ENCODE peak calls at places on chromosomes 16 and 17, in four cellular contexts. W, J, H and G are unnamed samples.

GRCh38 chr17:78435330-78436005 is 57.0 kb downstream of the PGS1 start:
- DNase-seq in W (no peak), J (no peak), H (no peak), G (no peak)

GRCh38 chr17:49715221-49715620 is 7.5 kb upstream of the SLC35B1 start:
- DNase-seq in W (no peak), J (no peak), H (no peak), G (no peak)

GRCh38 chr17:77217136-77217535 is 76.4 kb downstream of the SEC14L1 start:
- DNase-seq in W (no peak), J (no peak), H (no peak), G (no peak)

GRCh38 chr17:10126554-10127493 is 71.6 kb downstream of the GAS7 start:
- DNase-seq in W (peak), J (no peak), H (peak), G (no peak)

GRCh38 chr17:75487351-75488070 is 27.8 kb downstream of the CASKIN2 start:
- DNase-seq in W (no peak), J (no peak), H (no peak), G (no peak)

GRCh38 chr17:9230861-9231260 is 209.6 kb downstream of the NTN1 start:
- DNase-seq in W (no peak), J (no peak), H (no peak), G (no peak)

GRCh38 chr16:265002-265529 is 10.7 kb downstream of the RGS11 start:
- DNase-seq in W (no peak), J (no peak), H (no peak), G (no peak)

GRCh38 chr17:68460715-68461114 is 3.4 kb upstream of the WIPI1 start:
- DNase-seq in W (no peak), J (no peak), H (no peak), G (no peak)

GRCh38 chr17:20063665-20064648 is 54.8 kb downstream of the SPECC1 start:
- DNase-seq in W (peak), J (peak), H (peak), G (no peak)

GRCh38 chr17:45129940-45130639 is 2.2 kb downstream of the PLCD3 start:
- DNase-seq in W (peak), J (no peak), H (no peak), G (no peak)

GRCh38 chr17:41653421-41654133 is 29.2 kb upstream of the KRT17 start:
- DNase-seq in W (no peak), J (no peak), H (no peak), G (no peak)

GRCh38 chr16:57194512-57194911 is 8.4 kb downstream of the RSPRY1 start:
- DNase-seq in W (peak), J (peak), H (peak), G (no peak)

GRCh38 chr16:2280461-2280860 is 12.5 kb upstream of the RNPS1 start:
- DNase-seq in W (no peak), J (no peak), H (no peak), G (no peak)

GRCh38 chr17:28372203-28372944 is 880 bp downstream of the SARM1 start:
- DNase-seq in W (peak), J (no peak), H (peak), G (no peak)

GRCh38 chr16:84714028-84714427 is 14.2 kb downstream of the USP10 start:
- DNase-seq in W (no peak), J (no peak), H (no peak), G (no peak)

GRCh38 chr16:49439050-49439449 is 65.4 kb downstream of the C16orf78 start:
- DNase-seq in W (no peak), J (no peak), H (no peak), G (no peak)

GRCh38 chr17:81576621-81577277 is 24.6 kb upstream of the FAAP100 start:
- DNase-seq in W (peak), J (no peak), H (peak), G (no peak)

GRCh38 chr16:86566601-86566965 is at the start of gene FOXC2:
- DNase-seq in W (peak), J (peak), H (peak), G (no peak)

GRCh38 chr16:47644166-47644565 is 183.0 kb downstream of the PHKB start:
- DNase-seq in W (peak), J (no peak), H (peak), G (peak)

GRCh38 chr17:71922439-71922838 is 198.4 kb upstream of the SOX9 start:
- DNase-seq in W (peak), J (no peak), H (peak), G (no peak)

GRCh38 chr16:50645858-50646257 is 35.3 kb downstream of the SNX20 start:
- DNase-seq in W (no peak), J (no peak), H (no peak), G (no peak)

GRCh38 chr17:3472137-3472536 is 518 bp upstream of the SPATA22 start:
- DNase-seq in W (no peak), J (no peak), H (no peak), G (no peak)

GRCh38 chr17:70168044-70168978 is 1.0 kb upstream of the KCNJ2 start:
- DNase-seq in W (peak), J (peak), H (peak), G (no peak)

GRCh38 chr16:72824761-72825160 is 223.2 kb downstream of the ZFHX3 start:
- DNase-seq in W (no peak), J (no peak), H (no peak), G (no peak)

GRCh38 chr16:58503863-58504688 is 4.1 kb downstream of the NDRG4 start:
- DNase-seq in W (no peak), J (no peak), H (no peak), G (no peak)

GRCh38 chr16:1870365-1871082 is 1.4 kb downstream of the MEIOB start:
- DNase-seq in W (peak), J (no peak), H (peak), G (peak)

GRCh38 chr16:87062569-87063442 is 254.4 kb downstream of the C16orf95 start:
- DNase-seq in W (peak), J (peak), H (peak), G (peak)

GRCh38 chr16:27633721-27634120 is 83.8 kb downstream of the KATNIP start:
- DNase-seq in W (no peak), J (no peak), H (no peak), G (no peak)

GRCh38 chr17:75131278-75132017 is at the start of gene NT5C:
- DNase-seq in W (peak), J (peak), H (peak), G (peak)

GRCh38 chr17:76243826-76244679 is 3.8 kb upstream of the RNF157 start:
- DNase-seq in W (no peak), J (no peak), H (no peak), G (no peak)

GRCh38 chr16:46607529-46607928 is 13.7 kb downstream of the SHCBP1 start:
- DNase-seq in W (peak), J (no peak), H (peak), G (no peak)

GRCh38 chr16:71658771-71659170 is 32.8 kb downstream of the MARVELD3 start:
- DNase-seq in W (peak), J (no peak), H (no peak), G (no peak)

GRCh38 chr16:67594956-67595355 is 32.6 kb downstream of the CTCF start:
- DNase-seq in W (peak), J (no peak), H (peak), G (no peak)

GRCh38 chr17:77482375-77483127 is 341.8 kb downstream of the SEC14L1 start:
- DNase-seq in W (no peak), J (no peak), H (no peak), G (no peak)